ENCODE peak calls at places on chromosomes 16 and 17, in seven cellular contexts. K is nephron progenitor cell, B is HL-60, C is neural crest cell, E is endothelial cell, H is spleen, U is HFF-Myc. R is an unnamed sample.

GRCh38 chr17:27563532-27563931 is 67.5 kb upstream of the LGALS9 start:
- DNase-seq in K (no peak), B (no peak), C (no peak), E (no peak), H (peak; percentile 46), U (no peak), R (no peak)

GRCh38 chr16:25692734-25693508 is 1.2 kb downstream of the HS3ST4 start:
- DNase-seq in K (peak; percentile 65), B (no peak), C (peak; percentile 19), E (peak; percentile 44), H (no peak), U (no peak), R (peak; percentile 79)

GRCh38 chr17:82285141-82285540 is 11.6 kb upstream of the CSNK1D start:
- DNase-seq in K (no peak), B (no peak), C (no peak), E (no peak), H (no peak), U (no peak), R (no peak)

GRCh38 chr17:2393954-2394749 is 6.7 kb downstream of the MNT start:
- DNase-seq in K (no peak), B (no peak), C (no peak), E (no peak), H (peak; percentile 89), U (no peak), R (peak; percentile 47)

GRCh38 chr16:88430524-88431446 is 22.3 kb upstream of the ZFPM1 start:
- DNase-seq in K (no peak), B (no peak), C (no peak), E (peak; percentile 39), H (peak; percentile 89), U (no peak), R (no peak)

GRCh38 chr16:77877712-77878111 is 89.3 kb downstream of the VAT1L start:
- DNase-seq in K (no peak), B (no peak), C (no peak), E (no peak), H (no peak), U (peak; percentile 10), R (no peak)

GRCh38 chr17:82083009-82083408 is 15.0 kb downstream of the FASN start:
- DNase-seq in K (no peak), B (no peak), C (no peak), E (no peak), H (no peak), U (no peak), R (no peak)

GRCh38 chr17:59483860-59484259 is 81.5 kb upstream of the DHX40 start:
- DNase-seq in K (no peak), B (no peak), C (no peak), E (no peak), H (no peak), U (no peak), R (no peak)

GRCh38 chr16:51431517-51432241 is 280.6 kb upstream of the SALL1 start:
- DNase-seq in K (peak; percentile 29), B (no peak), C (no peak), E (no peak), H (no peak), U (peak; percentile 93), R (peak; percentile 26)

GRCh38 chr17:49490271-49490670 is 4.8 kb upstream of the NGFR start:
- DNase-seq in K (no peak), B (no peak), C (no peak), E (no peak), H (no peak), U (no peak), R (no peak)

GRCh38 chr16:65809627-65810026 is 556.9 kb upstream of the CDH5 start:
- DNase-seq in K (no peak), B (no peak), C (no peak), E (no peak), H (no peak), U (no peak), R (no peak)

GRCh38 chr16:55283776-55284717 is 40.0 kb upstream of the IRX6 start:
- DNase-seq in K (no peak), B (no peak), C (no peak), E (no peak), H (no peak), U (no peak), R (no peak)

GRCh38 chr16:12811441-12812198 is 7.9 kb upstream of the CPPED1 start:
- DNase-seq in K (no peak), B (no peak), C (no peak), E (no peak), H (no peak), U (no peak), R (no peak)

GRCh38 chr17:19311421-19312215 is 50.9 kb downstream of the B9D1 start:
- DNase-seq in K (no peak), B (peak; percentile 17), C (no peak), E (no peak), H (peak; percentile 73), U (no peak), R (no peak)

GRCh38 chr16:69049146-69049545 is 56.3 kb upstream of the HAS3 start:
- DNase-seq in K (no peak), B (no peak), C (no peak), E (no peak), H (no peak), U (no peak), R (no peak)

GRCh38 chr16:76488065-76488417 is 210.8 kb downstream of the CNTNAP4 start:
- DNase-seq in K (no peak), B (no peak), C (no peak), E (no peak), H (no peak), U (no peak), R (no peak)

GRCh38 chr17:16199093-16199492 is 16.2 kb downstream of the NCOR1 start:
- DNase-seq in K (no peak), B (peak; percentile 42), C (no peak), E (peak; percentile 30), H (no peak), U (no peak), R (no peak)

GRCh38 chr17:14198013-14198412 is 38.6 kb downstream of the CDRT15 start:
- DNase-seq in K (peak; percentile 22), B (no peak), C (no peak), E (no peak), H (no peak), U (no peak), R (peak; percentile 40)

GRCh38 chr17:17870292-17870691 is 33.5 kb upstream of the SREBF1 start:
- DNase-seq in K (no peak), B (no peak), C (no peak), E (no peak), H (no peak), U (no peak), R (no peak)
- TF ChIP-seq CTCF in K (no peak), B (no peak), C (no peak), E (no peak), H (no peak), U (no peak), R (no peak)

GRCh38 chr16:31201511-31202401 is 804 bp downstream of the PYCARD start:
- DNase-seq in K (peak; percentile 32), B (peak; percentile 78), C (no peak), E (peak; percentile 48), H (peak; percentile 90), U (no peak), R (peak; percentile 20)

GRCh38 chr16:31199430-31200041 is 3.0 kb downstream of the PYCARD start:
- DNase-seq in K (no peak), B (no peak), C (no peak), E (no peak), H (peak; percentile 38), U (no peak), R (no peak)

GRCh38 chr16:31198207-31198882 is 4.2 kb downstream of the PYCARD start:
- DNase-seq in K (no peak), B (no peak), C (no peak), E (no peak), H (peak; percentile 49), U (no peak), R (no peak)

GRCh38 chr16:31202402-31203385 is at the start of gene PYCARD:
- DNase-seq in K (peak; percentile 63), B (peak; percentile 77), C (no peak), E (peak; percentile 64), H (peak; percentile 93), U (no peak), R (peak; percentile 49)

GRCh38 chr16:31200821-31201510 is 1.6 kb downstream of the PYCARD start:
- DNase-seq in K (no peak), B (peak; percentile 81), C (no peak), E (no peak), H (peak; percentile 74), U (peak; percentile 21), R (no peak)
- TF ChIP-seq CTCF in K (no peak), B (peak; percentile 19), C (no peak), E (no peak), H (no peak), U (peak; percentile 12), R (no peak)

GRCh38 chr16:28822520-28823290 is at the start of gene ATXN2L:
- DNase-seq in K (peak; percentile 87), B (peak; percentile 93), C (peak; percentile 87), E (peak; percentile 90), H (peak; percentile 99), U (peak; percentile 82), R (peak; percentile 96)
- TF ChIP-seq CTCF in K (no peak), B (no peak), C (peak; percentile 14), E (no peak), H (peak; percentile 50), U (no peak), R (no peak)

DNA sequence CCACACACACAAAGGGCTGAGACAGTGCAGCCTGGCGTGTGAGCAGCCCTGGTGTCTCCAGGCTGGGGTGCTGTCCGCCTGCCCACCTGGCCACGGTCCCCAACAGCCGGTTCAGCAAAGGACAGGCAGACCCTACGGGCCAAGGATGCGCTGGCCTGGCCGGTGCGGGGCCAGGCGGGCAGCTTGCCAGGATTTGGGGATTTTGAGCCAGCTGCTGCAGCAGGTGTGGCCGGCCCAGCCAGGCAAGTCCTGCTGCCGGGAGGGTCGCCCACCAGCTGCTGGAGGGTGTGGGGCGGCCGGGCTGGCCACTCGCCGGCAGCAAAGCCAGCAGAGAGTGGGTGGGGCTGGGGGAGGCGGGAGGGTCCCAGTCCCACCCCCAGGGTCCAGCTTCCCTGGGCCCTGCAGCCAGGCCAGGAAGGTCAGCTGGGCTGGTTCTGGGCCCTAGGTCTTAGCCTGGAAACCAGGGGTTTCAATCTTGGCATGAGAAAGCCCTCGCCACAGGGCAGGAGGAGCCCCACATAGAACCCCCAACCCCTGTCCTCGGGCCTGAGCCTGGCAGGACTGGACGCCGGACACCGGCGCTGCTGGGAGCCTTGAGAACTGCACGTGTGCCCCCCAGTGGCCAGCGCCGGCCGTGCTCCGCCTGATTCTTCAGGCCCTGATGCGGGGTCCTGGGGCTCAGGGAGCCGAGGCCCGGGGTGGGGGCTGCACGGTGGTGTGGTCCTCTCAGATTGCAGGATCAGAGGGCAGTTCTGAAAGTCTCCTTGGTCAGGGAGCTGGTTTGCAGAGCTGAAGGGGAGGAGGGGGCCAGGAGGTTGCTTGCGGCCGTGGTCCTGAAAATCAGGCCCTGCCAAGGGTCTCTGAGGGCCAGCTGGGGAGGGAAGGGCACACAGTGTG is 17.6 kb upstream of the SSTR5 start:
- DNase-seq in K (peak; percentile 86), B (peak; percentile 9), C (peak; percentile 82), E (peak; percentile 85), H (no peak), U (no peak), R (peak; percentile 92)
- TF ChIP-seq CTCF in K (peak; percentile 86), B (peak; percentile 49), C (peak; percentile 83), E (peak; percentile 65), H (peak; percentile 80), U (peak; percentile 80), R (peak; percentile 89)